ENCODE peak calls at places on chromosomes 11 and 22, in nine cellular contexts. U is GM18507; H is activated T-helper 1 cell treated with anti-CD3 and anti-CD28 coated beads, Interleukin-12 subunit alpha, Interleukin-12 subunit beta, Interleukin-2, Interleukin-4 antibody, amounts not matched to agents 30 ng/mL and 10 ng/mL and 1 ng/mL, durations not matched to agents 14 hours and 24 hours and 36 hours; A is MCF 10A; C is HFF-Myc; E is ACHN; J is NCI-H1694 treated with DMSO at 0.1 percent for 48 hours; O is stimulated activated CD8-positive, alpha-beta memory T cell treated with anti-CD3 and anti-CD28 coated beads, Interleukin-15, amount 100 ng/mL, for 48 hours; P is HepG2. G is an unnamed sample.

GRCh38 chr22:42967933-42968332 is 47.0 kb downstream of the PACSIN2 start:
- DNase-seq in U (peak), O (no peak), H (no peak), A (no peak), C (no peak), P (no peak), E (no peak), J (no peak), G (no peak)

GRCh38 chr22:42773161-42773560 is 52.5 kb upstream of the A4GALT start:
- DNase-seq in H (no peak), P (no peak), U (no peak), O (no peak), A (no peak), E (no peak), C (no peak), J (no peak), G (no peak)

GRCh38 chr11:60016881-60017280 is at the start of gene OOSP4B:
- DNase-seq in P (no peak), J (no peak), H (no peak), C (no peak), A (no peak), E (no peak), O (no peak), U (no peak), G (no peak)

GRCh38 chr11:133104014-133104753 is 428.1 kb downstream of the OPCML start:
- DNase-seq in J (no peak), O (no peak), P (no peak), H (no peak), A (no peak), E (no peak), U (no peak), C (no peak), G (no peak)

GRCh38 chr22:49827307-49827852 is 293 bp downstream of the BRD1 start:
- DNase-seq in E (peak), U (no peak), P (no peak), A (no peak), H (no peak), O (no peak), C (no peak), J (no peak), G (no peak)

GRCh38 chr22:39997939-39998726 is 3.4 kb downstream of the FAM83F start:
- DNase-seq in A (peak), U (no peak), O (no peak), P (no peak), E (no peak), J (no peak), H (no peak), C (no peak), G (peak)

GRCh38 chr11:3939651-3940190 is 84.3 kb downstream of the STIM1 start:
- DNase-seq in C (no peak), H (no peak), A (no peak), P (no peak), U (no peak), J (no peak), O (no peak), E (no peak), G (no peak)

GRCh38 chr22:16806401-16806800 is 18.8 kb downstream of the XKR3 start:
- DNase-seq in O (no peak), P (no peak), U (no peak), H (no peak), A (peak), J (no peak), E (no peak), C (no peak), G (no peak)

GRCh38 chr11:95067828-95068244 is 1.1 kb downstream of the SRSF8 start:
- DNase-seq in A (no peak), C (no peak), J (no peak), H (peak), U (no peak), O (peak), E (no peak), P (no peak), G (no peak)

GRCh38 chr11:76322593-76323341 is 58.2 kb downstream of the THAP12 start:
- DNase-seq in C (no peak), O (no peak), A (no peak), U (no peak), E (no peak), P (no peak), J (no peak), H (no peak), G (no peak)

GRCh38 chr11:118621898-118622375 is 14.5 kb downstream of the PHLDB1 start:
- DNase-seq in P (no peak), A (peak), U (no peak), H (no peak), J (no peak), C (no peak), E (no peak), O (no peak), G (no peak)

GRCh38 chr11:124122123-124122522 is 6.9 kb downstream of the VWA5A start:
- DNase-seq in O (no peak), J (no peak), P (no peak), A (no peak), E (no peak), C (no peak), U (no peak), H (no peak), G (no peak)

GRCh38 chr11:75510626-75511025 is 15.1 kb downstream of the GDPD5 start:
- DNase-seq in O (no peak), H (no peak), E (no peak), U (no peak), A (no peak), P (no peak), J (no peak), C (no peak), G (no peak)

G was measured in NCI-H524 treated with DMSO at 0.1 percent for 48 hours.